ENCODE peak calls at places on chromosomes 1 and 21, in nine cellular contexts. T is esophagus squamous epithelium, Y is esophagus muscularis mucosa, A is PC-9, H is tibial artery, J is upper lobe of right lung, X is astrocyte, Q is GM23248, O is body of pancreas. I is an unnamed sample. For H3K4me1, the result is how much of the 10 kb centered on the place peaks cover.

GRCh38 chr1:157852476-157852875 is 10.9 kb upstream of the CD5L start:
- DNase-seq in T (no peak), Y (no peak), A (no peak), H (no peak), J (no peak), X (peak), Q (peak), O (no peak), I (no peak)

GRCh38 chr1:10217748-10218441 is 7.5 kb downstream of the KIF1B start:
- DNase-seq in T (no peak), Y (no peak), A (no peak), H (no peak), J (no peak), X (peak), Q (peak), O (no peak), I (no peak)

GRCh38 chr1:234863596-234863995 is 253.6 kb upstream of the IRF2BP2 start:
- DNase-seq in T (no peak), Y (no peak), A (no peak), H (no peak), J (no peak), X (peak), Q (peak), O (no peak), I (no peak)

GRCh38 chr1:162397943-162398560 is 13.9 kb downstream of the SH2D1B start:
- DNase-seq in T (no peak), Y (no peak), A (no peak), H (no peak), J (no peak), X (no peak), Q (no peak), O (no peak), I (no peak)

GRCh38 chr1:99559166-99559565 is 86.7 kb upstream of the PALMD start:
- DNase-seq in T (no peak), Y (no peak), A (no peak), H (no peak), J (no peak), X (no peak), Q (no peak), O (no peak), I (no peak)

GRCh38 chr1:25926731-25927496 is 20.7 kb upstream of the STMN1 start:
- DNase-seq in T (no peak), Y (no peak), A (no peak), H (no peak), J (no peak), X (no peak), Q (no peak), O (no peak), I (no peak)

GRCh38 chr1:226603976-226604845 is 55.6 kb downstream of the STUM start:
- DNase-seq in T (no peak), Y (no peak), A (no peak), H (no peak), J (peak), X (no peak), Q (no peak), O (no peak), I (no peak)

GRCh38 chr1:7432896-7433380 is 338.2 kb upstream of the VAMP3 start:
- DNase-seq in T (no peak), Y (no peak), A (no peak), H (no peak), J (no peak), X (no peak), Q (no peak), O (no peak), I (peak)

GRCh38 chr1:15073799-15074308 is 79.7 kb upstream of the TMEM51 start:
- DNase-seq in T (no peak), Y (no peak), A (no peak), H (no peak), J (no peak), X (no peak), Q (no peak), O (no peak), I (no peak)

DNA sequence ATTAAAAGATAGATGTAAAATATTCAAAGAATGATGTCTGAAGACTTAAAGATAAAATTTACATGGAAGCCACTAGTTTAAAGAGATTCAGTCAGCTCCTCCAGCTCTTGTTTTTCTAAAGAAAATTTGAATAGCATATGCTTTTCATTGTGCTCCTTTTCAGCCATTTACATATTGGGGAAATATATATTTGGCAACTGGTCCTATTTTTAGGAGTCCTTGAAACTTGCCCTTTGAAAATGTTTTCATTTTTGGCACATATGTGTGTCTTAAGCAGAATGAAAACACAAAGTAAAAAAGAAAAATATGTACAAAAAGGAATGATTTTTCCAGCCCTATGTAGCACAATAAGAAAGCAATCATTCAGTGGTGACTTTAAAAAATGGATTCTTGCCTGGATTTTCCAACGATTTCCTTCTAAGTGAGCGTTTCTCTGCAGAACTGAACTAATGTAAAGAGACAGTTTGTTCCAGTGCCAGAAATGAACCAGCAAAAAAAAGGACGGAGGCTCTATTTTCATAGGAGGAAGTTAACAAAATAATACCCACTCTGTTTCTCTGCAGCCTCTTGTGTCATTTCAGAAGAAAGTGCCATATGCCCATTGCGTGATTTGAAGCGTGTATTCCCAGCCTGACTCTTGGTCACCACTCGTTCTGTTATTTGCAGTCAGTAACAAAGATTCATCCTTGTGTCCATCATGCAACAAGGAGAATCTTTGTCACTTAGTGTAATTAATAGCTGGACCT is 340.1 kb downstream of the SETD4 start:
- DNase-seq in T (no peak), Y (no peak), A (no peak), H (no peak), J (no peak), X (no peak), Q (no peak), O (no peak), I (no peak)
- H3K27ac ChIP-seq in T (no peak), Y (no peak), A (no peak), H (peak), J (no peak), X (no peak), Q (no peak), O (peak), I (no peak)

DNA sequence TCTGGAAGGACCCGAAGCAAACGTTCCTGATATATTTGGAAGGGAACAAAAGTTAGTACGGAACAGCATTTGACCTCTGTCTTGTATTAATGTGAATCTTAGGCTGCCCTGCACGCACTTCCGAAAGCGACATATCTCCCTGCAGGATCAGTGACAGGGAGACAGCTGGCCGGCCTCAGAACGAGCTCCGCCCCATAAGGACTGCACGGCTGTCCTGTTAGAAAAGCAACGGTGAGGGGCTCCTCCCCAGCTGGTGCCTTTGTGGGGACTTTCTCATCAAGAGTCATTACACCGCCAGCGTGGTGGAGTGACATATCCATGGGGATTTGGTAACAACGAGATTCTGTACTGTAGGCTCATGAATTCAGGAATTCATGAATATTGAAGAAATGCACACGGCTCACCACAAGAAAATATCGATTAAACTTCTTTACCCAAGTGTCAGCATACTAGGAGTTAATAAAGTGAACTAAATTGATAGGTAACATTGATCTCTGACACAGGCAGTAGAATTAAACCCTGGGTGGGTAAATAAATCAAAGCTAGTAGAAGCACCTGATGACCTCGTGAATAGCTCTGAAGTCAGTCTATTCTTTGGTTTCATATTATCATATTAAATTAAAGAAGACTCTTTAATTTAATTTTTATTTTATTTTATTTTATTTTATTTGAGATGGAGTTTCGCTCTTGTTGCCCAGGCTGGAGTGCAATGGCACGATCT is 8.1 kb upstream of the GREM2 start:
- DNase-seq in T (no peak), Y (no peak), A (no peak), H (no peak), J (no peak), X (no peak), Q (no peak), O (no peak), I (no peak)
- H3K4me3 ChIP-seq in T (no peak), Y (peak), A (no peak), H (no peak), J (no peak), X (no peak), Q (no peak), O (no peak), I (no peak)

GRCh38 chr1:27526569-27527222 is 36.7 kb upstream of the WASF2 start:
- DNase-seq in T (no peak), Y (no peak), A (no peak), H (no peak), J (no peak), X (no peak), Q (no peak), O (no peak), I (no peak)
- H3K4me1 ChIP-seq in T (half or more), Y (half or more), A (under half), H (half or more), J (half or more), X (under half), Q (under half), O (under half), I (under half)

GRCh38 chr1:50665413-50665812 is 242.2 kb upstream of the DMRTA2 start:
- DNase-seq in T (no peak), Y (no peak), A (no peak), H (no peak), J (no peak), X (no peak), Q (no peak), O (no peak), I (no peak)
- H3K27ac ChIP-seq in T (no peak), Y (no peak), A (no peak), H (no peak), J (no peak), X (no peak), Q (no peak), O (no peak), I (no peak)

GRCh38 chr1:39080269-39080826 is 54.2 kb downstream of the NDUFS5 start:
- DNase-seq in T (no peak), Y (no peak), A (no peak), H (no peak), J (no peak), X (no peak), Q (no peak), O (no peak), I (no peak)

GRCh38 chr1:39081266-39082139 is 55.4 kb downstream of the NDUFS5 start:
- DNase-seq in T (no peak), Y (no peak), A (no peak), H (no peak), J (peak), X (no peak), Q (peak), O (no peak), I (no peak)

GRCh38 chr1:39082811-39083576 is 56.8 kb downstream of the NDUFS5 start:
- DNase-seq in T (no peak), Y (no peak), A (no peak), H (no peak), J (no peak), X (no peak), Q (no peak), O (no peak), I (no peak)

GRCh38 chr1:39082140-39082799 is 56.1 kb downstream of the NDUFS5 start:
- DNase-seq in T (no peak), Y (no peak), A (no peak), H (no peak), J (no peak), X (no peak), Q (no peak), O (no peak), I (no peak)

GRCh38 chr1:39080884-39081265 is 54.7 kb downstream of the NDUFS5 start:
- DNase-seq in T (no peak), Y (no peak), A (no peak), H (no peak), J (no peak), X (no peak), Q (no peak), O (no peak), I (no peak)
- H3K4me3 ChIP-seq in T (peak), Y (peak), A (peak), H (peak), J (peak), X (no peak), Q (peak), O (no peak), I (no peak)

DNA sequence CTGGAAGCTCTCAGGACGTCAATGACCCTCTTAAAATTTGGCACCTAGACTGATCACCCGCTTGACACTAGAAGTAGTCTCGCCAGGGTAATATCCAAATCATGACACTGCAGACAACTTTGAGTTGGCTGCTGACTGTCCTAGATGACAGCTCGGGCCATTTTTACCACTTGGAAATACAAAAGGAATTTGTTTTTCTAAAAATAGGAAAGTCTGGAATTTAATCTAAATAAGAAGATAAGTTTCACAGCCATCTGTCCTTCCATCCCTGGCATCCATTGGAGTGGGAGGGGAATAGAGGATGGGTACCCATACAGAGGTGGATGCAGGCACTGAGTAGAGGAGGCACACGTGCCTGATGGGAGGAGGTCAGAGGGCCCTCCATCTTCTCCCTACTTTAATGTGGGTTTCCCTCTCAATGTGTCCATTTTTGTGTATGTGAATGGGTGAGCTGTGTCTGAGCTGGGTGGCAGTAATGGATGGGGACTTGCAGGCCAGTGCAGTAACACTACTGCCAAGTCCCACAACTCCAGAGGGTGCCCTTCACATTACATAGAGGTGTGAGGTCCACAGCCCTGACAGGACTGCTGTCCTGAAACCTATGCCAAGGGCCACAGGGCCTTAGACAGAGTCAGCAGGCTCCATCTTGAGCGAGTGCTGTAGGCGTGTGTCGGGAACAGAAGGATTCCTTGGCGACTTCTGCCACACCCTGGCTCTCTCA is 104.8 kb upstream of the IPO9 start:
- DNase-seq in T (no peak), Y (no peak), A (no peak), H (no peak), J (no peak), X (no peak), Q (peak), O (no peak), I (no peak)
- H3K4me1 ChIP-seq in T (under half), Y (half or more), A (under half), H (half or more), J (under half), X (half or more), Q (half or more), O (under half), I (under half)

I was measured in RWPE2.